ENCODE peak calls at places on chromosome 12, in nine cellular contexts. K is activated CD8-positive, alpha-beta T cell treated with anti-CD3 and anti-CD28 coated beads for 36 hours; I is sciatic nerve; B is memory B cell; N is stimulated activated CD8-positive, alpha-beta memory T cell treated with anti-CD3 and anti-CD28 coated beads, Interleukin-15, amount 100 ng/mL, for 24 hours; Q is T-cell; A is mesenchymal stem cell; M is occipital lobe; V is psoas muscle. J is an unnamed sample.
A peak's percentile ranks its signal among the peaks of the same experiment; 100 is the strongest.

GRCh38 chr12:115450710-115451109 is 766.7 kb upstream of the TBX3 start:
- DNase-seq in K (no peak), I (no peak), B (no peak), N (no peak), Q (no peak), A (no peak), M (no peak), V (no peak), J (no peak)

GRCh38 chr12:56220611-56221232 is 1.0 kb downstream of the RNF41 start:
- DNase-seq in K (no peak), I (no peak), B (peak; percentile 31), N (no peak), Q (no peak), A (peak; percentile 50), M (no peak), V (no peak), J (no peak)

GRCh38 chr12:127294651-127295205 is 972.2 kb upstream of the TMEM132C start:
- DNase-seq in K (no peak), I (no peak), B (no peak), N (no peak), Q (no peak), A (no peak), M (peak; percentile 7), V (no peak), J (no peak)

GRCh38 chr12:16189849-16190248 is 87.6 kb downstream of the SLC15A5 start:
- DNase-seq in K (no peak), I (no peak), B (no peak), N (no peak), Q (no peak), A (no peak), M (no peak), V (no peak), J (no peak)

GRCh38 chr12:103560604-103561101 is 26.4 kb upstream of the STAB2 start:
- DNase-seq in K (no peak), I (no peak), B (no peak), N (no peak), Q (no peak), A (peak; percentile 96), M (no peak), V (no peak), J (no peak)

GRCh38 chr12:109255377-109255776 is 53.7 kb downstream of the FOXN4 start:
- DNase-seq in K (peak; percentile 14), I (no peak), B (no peak), N (no peak), Q (no peak), A (no peak), M (no peak), V (no peak), J (no peak)

GRCh38 chr12:104738371-104738710 is 219.7 kb downstream of the SLC41A2 start:
- DNase-seq in K (no peak), I (no peak), B (no peak), N (no peak), Q (no peak), A (no peak), M (no peak), V (no peak), J (no peak)

GRCh38 chr12:112303004-112303403 is 79.2 kb downstream of the HECTD4 start:
- DNase-seq in K (peak; percentile 78), I (no peak), B (no peak), N (no peak), Q (peak; percentile 15), A (peak; percentile 95), M (no peak), V (no peak), J (peak; percentile 8)

GRCh38 chr12:93676408-93677194 is 574 bp upstream of the CRADD start:
- DNase-seq in K (no peak), I (no peak), B (peak; percentile 12), N (no peak), Q (no peak), A (no peak), M (peak; percentile 2), V (no peak), J (no peak)

GRCh38 chr12:19850341-19851065 is 411.2 kb downstream of the AEBP2 start:
- DNase-seq in K (no peak), I (no peak), B (no peak), N (no peak), Q (no peak), A (peak; percentile 77), M (peak; percentile 31), V (no peak), J (no peak)

GRCh38 chr12:53325539-53326061 is 4.2 kb upstream of the AAAS start:
- DNase-seq in K (peak; percentile 47), I (peak; percentile 78), B (peak; percentile 40), N (no peak), Q (no peak), A (peak; percentile 24), M (peak; percentile 77), V (peak; percentile 53), J (peak; percentile 19)

GRCh38 chr12:130254476-130255276 is 83.0 kb upstream of the PIWIL1 start:
- DNase-seq in K (no peak), I (no peak), B (no peak), N (no peak), Q (no peak), A (no peak), M (peak; percentile 30), V (no peak), J (no peak)

GRCh38 chr12:65123435-65124063 is 2.4 kb upstream of the WIF1 start:
- DNase-seq in K (peak; percentile 35), I (no peak), B (no peak), N (no peak), Q (no peak), A (peak; percentile 15), M (no peak), V (no peak), J (peak; percentile 5)

GRCh38 chr12:125552223-125552747 is 487.1 kb downstream of the AACS start:
- DNase-seq in K (no peak), I (no peak), B (no peak), N (no peak), Q (no peak), A (no peak), M (no peak), V (no peak), J (no peak)

GRCh38 chr12:131230340-131231099 is 276.8 kb downstream of the ADGRD1 start:
- DNase-seq in K (no peak), I (no peak), B (no peak), N (no peak), Q (no peak), A (no peak), M (no peak), V (no peak), J (no peak)

GRCh38 chr12:5085896-5086295 is 42.2 kb downstream of the KCNA5 start:
- DNase-seq in K (no peak), I (no peak), B (no peak), N (no peak), Q (no peak), A (peak; percentile 5), M (no peak), V (no peak), J (no peak)

GRCh38 chr12:34404377-34405285 is 382.3 kb downstream of the ALG10 start:
- DNase-seq in K (no peak), I (peak; percentile 32), B (no peak), N (no peak), Q (no peak), A (no peak), M (no peak), V (peak; percentile 4), J (no peak)

GRCh38 chr12:95116773-95117172 is 43.4 kb upstream of the NR2C1 start:
- DNase-seq in K (no peak), I (no peak), B (no peak), N (no peak), Q (no peak), A (no peak), M (no peak), V (no peak), J (no peak)

GRCh38 chr12:110199360-110200123 is 75.4 kb downstream of the IFT81 start:
- DNase-seq in K (peak; percentile 39), I (no peak), B (no peak), N (no peak), Q (no peak), A (peak; percentile 74), M (no peak), V (no peak), J (no peak)

GRCh38 chr12:57844725-57845477 is 1.6 kb downstream of the CTDSP2 start:
- DNase-seq in K (peak; percentile 65), I (peak; percentile 83), B (peak; percentile 29), N (no peak), Q (no peak), A (peak; percentile 90), M (peak; percentile 20), V (peak; percentile 85), J (no peak)

J was measured in immature natural killer cell.